ENCODE peak calls at places on chromosomes 3 and 15, in six cellular contexts. S, B, E, N, P and M are unnamed samples.

GRCh38 chr15:51524376-51524775 is 98.2 kb downstream of the DMXL2 start:
- DNase-seq in P (no peak), E (no peak), B (no peak), N (no peak), S (no peak), M (no peak)

GRCh38 chr15:31384568-31384967 is 57.9 kb downstream of the KLF13 start:
- DNase-seq in S (no peak), P (no peak), N (no peak), E (no peak), B (no peak), M (no peak)

GRCh38 chr3:165669502-165669901 is 167.7 kb downstream of the BCHE start:
- DNase-seq in B (no peak), E (no peak), N (no peak), S (no peak), P (peak), M (peak)

GRCh38 chr15:74815121-74815933 is 2.7 kb downstream of the LMAN1L start:
- DNase-seq in N (peak), E (no peak), S (no peak), P (no peak), B (no peak), M (no peak)

GRCh38 chr3:129824926-129825541 is 68.5 kb downstream of the TMCC1 start:
- DNase-seq in N (no peak), B (no peak), E (no peak), P (peak), S (no peak), M (peak)

GRCh38 chr3:184003187-184003967 is 14.3 kb downstream of the ABCC5 start:
- DNase-seq in B (no peak), N (no peak), E (no peak), P (peak), S (no peak), M (peak)

GRCh38 chr15:88681610-88682221 is 42.9 kb downstream of the ISG20 start:
- DNase-seq in N (peak), S (no peak), P (no peak), E (peak), B (no peak), M (no peak)

GRCh38 chr15:66894363-66894762 is 171.0 kb upstream of the SMAD3 start:
- DNase-seq in P (no peak), S (no peak), E (no peak), B (no peak), N (peak), M (no peak)

GRCh38 chr15:62618432-62618831 is 424.1 kb upstream of the TPM1 start:
- DNase-seq in N (no peak), P (peak), B (no peak), S (no peak), E (no peak), M (peak)

GRCh38 chr3:195154111-195154791 is 116.7 kb downstream of the XXYLT1 start:
- DNase-seq in S (no peak), N (peak), P (no peak), B (no peak), E (no peak), M (peak)

GRCh38 chr15:68315495-68316007 is 38.0 kb downstream of the FEM1B start:
- DNase-seq in N (peak), E (no peak), S (peak), B (no peak), P (no peak), M (no peak)

GRCh38 chr15:80494311-80494710 is 90.1 kb downstream of the ARNT2 start:
- DNase-seq in N (no peak), P (peak), E (no peak), S (no peak), B (no peak), M (peak)

GRCh38 chr3:50157821-50158556 is 2.9 kb downstream of the SEMA3F start:
- DNase-seq in E (no peak), P (peak), B (no peak), S (no peak), N (no peak), M (no peak)

GRCh38 chr15:92629276-92629974 is 26.1 kb downstream of the FAM174B start:
- DNase-seq in S (no peak), E (no peak), N (no peak), P (peak), B (no peak), M (no peak)

GRCh38 chr3:153426803-153427202 is 264.8 kb downstream of the RAP2B start:
- DNase-seq in S (no peak), E (no peak), N (no peak), B (no peak), P (no peak), M (no peak)

GRCh38 chr15:101127503-101128076 is 124.3 kb downstream of the CHSY1 start:
- DNase-seq in E (peak), B (no peak), N (peak), S (peak), P (peak), M (peak)

GRCh38 chr15:57003418-57003817 is 85.0 kb downstream of the TCF12 start:
- DNase-seq in B (no peak), N (no peak), S (no peak), E (no peak), P (peak), M (peak)

GRCh38 chr3:197784019-197784585 is 7.0 kb upstream of the LRCH3 start:
- DNase-seq in B (no peak), S (no peak), P (no peak), E (no peak), N (no peak), M (no peak)

GRCh38 chr3:55143928-55144671 is 216.2 kb upstream of the LRTM1 start:
- DNase-seq in E (no peak), S (no peak), P (peak), B (no peak), N (no peak), M (peak)

GRCh38 chr3:66342717-66343373 is 122.0 kb downstream of the SLC25A26 start:
- DNase-seq in B (no peak), E (no peak), N (no peak), P (no peak), S (no peak), M (peak)

GRCh38 chr3:16769525-16769924 is 115.2 kb upstream of the PLCL2 start:
- DNase-seq in P (no peak), B (no peak), N (no peak), S (no peak), E (no peak), M (no peak)

GRCh38 chr3:120350431-120350941 is 1.3 kb upstream of the LRRC58 start:
- DNase-seq in B (no peak), N (peak), S (no peak), E (peak), P (peak), M (peak)